ENCODE peak calls at places on chromosomes 2 and 18, in five cellular contexts. N is suprapubic skin, T is body of pancreas, W is fibroblast of lung, M is left lung. O is an unnamed sample.

GRCh38 chr18:30177056-30177455 is 865.5 kb downstream of the DSC3 start:
- DNase-seq in N (no peak), T (no peak), W (no peak), M (no peak), O (no peak)

GRCh38 chr2:238684362-238685326 is 163.2 kb upstream of the TWIST2 start:
- DNase-seq in N (peak; percentile 79), T (no peak), W (peak; percentile 99), M (peak; percentile 63), O (no peak)

GRCh38 chr2:96251721-96252292 is 14.0 kb downstream of the TMEM127 start:
- DNase-seq in N (no peak), T (peak; percentile 69), W (peak; percentile 93), M (peak; percentile 71), O (peak; percentile 91)

GRCh38 chr2:233929352-233929843 is 12.2 kb downstream of the TRPM8 start:
- DNase-seq in N (no peak), T (no peak), W (no peak), M (no peak), O (no peak)

GRCh38 chr2:118061135-118061955 is 26.9 kb upstream of the INSIG2 start:
- DNase-seq in N (no peak), T (no peak), W (peak; percentile 28), M (no peak), O (no peak)

GRCh38 chr2:228447266-228447915 is 265.9 kb upstream of the SPHKAP start:
- DNase-seq in N (no peak), T (no peak), W (no peak), M (no peak), O (no peak)

GRCh38 chr18:76619342-76620315 is 124.6 kb upstream of the ZNF516 start:
- DNase-seq in N (peak; percentile 84), T (peak; percentile 82), W (peak; percentile 76), M (peak; percentile 80), O (peak; percentile 85)

GRCh38 chr2:3257166-3257565 is 120.5 kb downstream of the EIPR1 start:
- DNase-seq in N (no peak), T (no peak), W (no peak), M (no peak), O (no peak)

GRCh38 chr2:174597347-174598047 is at the start of gene WIPF1:
- DNase-seq in N (no peak), T (peak; percentile 19), W (peak; percentile 78), M (no peak), O (no peak)

GRCh38 chr2:175630319-175631246 is 371.5 kb downstream of the LNPK start:
- DNase-seq in N (no peak), T (no peak), W (no peak), M (no peak), O (no peak)

GRCh38 chr2:172465417-172466334 is 38.3 kb downstream of the ITGA6 start:
- DNase-seq in N (peak; percentile 85), T (peak; percentile 83), W (peak; percentile 90), M (peak; percentile 58), O (peak; percentile 82)

GRCh38 chr2:222892321-222892720 is 31.5 kb downstream of the ACSL3 start:
- DNase-seq in N (no peak), T (no peak), W (peak; percentile 73), M (no peak), O (no peak)

GRCh38 chr2:27075219-27075871 is 3.1 kb upstream of the EMILIN1 start:
- DNase-seq in N (no peak), T (no peak), W (peak; percentile 59), M (no peak), O (peak; percentile 76)
- H3K27ac ChIP-seq in N (no peak overlapping the region), T (no peak overlapping the region), W (no peak overlapping the region), M (peak overlapping the region; percentile 24), O (no peak overlapping the region)

DNA sequence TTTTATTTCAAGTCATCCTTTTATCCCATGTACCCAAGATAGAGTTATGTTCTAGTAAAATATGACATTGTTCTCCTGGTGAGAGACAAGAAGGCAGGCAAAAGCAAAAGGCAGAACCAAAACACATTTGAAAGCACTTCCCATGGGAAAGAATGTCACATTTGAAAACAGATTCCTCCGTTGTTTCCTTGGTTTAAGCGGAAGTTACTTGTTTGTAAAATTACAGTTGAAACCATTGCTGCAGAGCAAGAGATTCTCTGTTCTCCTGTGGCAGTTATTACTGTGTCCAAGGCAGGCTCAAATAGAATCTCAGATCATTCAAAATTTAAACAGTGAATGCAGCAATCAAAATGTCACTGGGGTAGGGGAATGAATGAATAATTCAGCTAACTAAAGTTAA is 149.6 kb downstream of the MTCL1 start:
- DNase-seq in N (no peak), T (no peak), W (no peak), M (no peak), O (no peak)
- H3K4me3 ChIP-seq in N (no peak overlapping the region), T (no peak overlapping the region), W (no peak overlapping the region), M (no peak overlapping the region), O (no peak overlapping the region)

GRCh38 chr2:26013668-26014067 is 20.2 kb upstream of the RAB10 start:
- DNase-seq in N (no peak), T (no peak), W (no peak), M (no peak), O (no peak)

GRCh38 chr2:26009567-26009963 is 24.3 kb upstream of the RAB10 start:
- DNase-seq in N (no peak), T (no peak), W (no peak), M (no peak), O (no peak)

GRCh38 chr2:26011609-26011989 is 22.3 kb upstream of the RAB10 start:
- DNase-seq in N (no peak), T (no peak), W (no peak), M (no peak), O (no peak)

GRCh38 chr2:26010943-26011342 is 22.9 kb upstream of the RAB10 start:
- DNase-seq in N (no peak), T (no peak), W (no peak), M (no peak), O (no peak)

DNA sequence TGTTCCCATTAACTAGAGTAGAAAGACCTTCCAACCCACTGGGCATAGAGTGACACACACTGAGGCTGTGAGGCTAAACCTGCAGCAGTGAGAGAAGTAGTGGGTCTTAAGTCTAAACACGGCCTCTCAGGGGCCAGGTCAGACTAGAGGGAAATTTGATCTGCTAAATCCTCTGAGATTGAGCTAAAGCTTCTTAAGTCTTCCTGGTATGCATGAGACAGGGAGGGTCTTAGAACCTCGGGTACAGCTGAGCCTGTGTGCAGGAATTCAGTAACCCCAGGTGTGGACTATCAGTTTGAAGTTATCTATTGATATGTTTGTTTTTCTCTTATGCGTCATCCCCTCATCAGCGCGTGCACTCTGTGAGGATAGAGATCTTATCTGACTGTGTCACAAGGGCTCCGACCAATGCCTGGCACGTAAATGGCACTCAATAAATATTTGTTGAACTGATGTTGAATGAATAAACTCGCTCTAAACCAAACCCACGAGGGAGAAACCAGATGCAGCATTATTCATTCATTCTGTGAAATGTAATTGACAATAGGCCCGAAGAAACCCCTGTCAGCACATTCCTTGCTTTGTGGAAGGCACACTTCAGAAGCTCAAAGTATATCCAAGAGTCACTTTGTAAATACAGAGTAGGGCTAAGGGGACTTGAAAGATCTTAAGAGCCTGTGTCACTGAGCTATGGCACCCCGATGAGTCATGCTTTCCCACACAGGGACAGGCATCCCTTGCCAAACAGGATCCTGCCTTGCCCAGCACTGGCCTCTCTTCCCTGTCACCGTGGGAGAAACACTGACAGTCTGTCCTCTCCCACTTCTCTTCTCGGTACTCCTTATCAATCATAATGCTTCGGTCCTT is 21.7 kb upstream of the RAB10 start:
- DNase-seq in N (no peak), T (peak; percentile 73), W (peak; percentile 66), M (peak; percentile 83), O (no peak)
- H3K4me1 ChIP-seq in N (peaks cover 71% of the 10 kb centered on the region), T (peaks cover 25% of the 10 kb centered on the region), W (peaks cover 16% of the 10 kb centered on the region), M (no peaks in the 10 kb centered on the region), O (no peaks in the 10 kb centered on the region)

DNA sequence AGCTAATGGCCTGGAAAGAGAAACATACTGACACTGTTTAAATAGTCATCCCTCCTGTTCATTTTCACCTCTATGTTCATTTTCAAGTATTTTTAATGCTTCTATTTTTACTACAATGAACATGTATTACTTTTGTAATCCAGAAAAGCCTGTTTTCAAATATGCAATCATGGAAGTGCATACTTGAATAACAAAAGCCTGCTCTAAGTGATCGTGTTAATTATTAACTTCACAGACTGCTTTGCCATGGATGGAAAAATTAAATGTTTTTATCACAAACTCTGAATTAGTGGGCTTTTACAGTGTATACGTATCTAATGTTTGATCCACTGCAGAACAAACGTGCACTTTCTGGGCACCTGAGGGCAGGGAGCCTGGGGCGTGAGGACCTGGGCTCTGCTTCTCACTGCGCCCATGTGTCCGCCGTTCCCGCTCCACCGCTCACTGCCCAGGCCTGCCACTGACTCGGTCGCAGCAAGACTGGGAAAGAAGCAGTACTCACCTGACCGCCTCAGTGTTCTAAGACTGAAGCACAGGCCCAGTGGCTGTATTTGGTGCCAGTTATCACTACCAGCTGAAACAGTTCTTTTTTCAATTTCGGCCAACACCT is 80.6 kb downstream of the UXS1 start:
- DNase-seq in N (no peak), T (peak; percentile 80), W (no peak), M (no peak), O (no peak)
- H3K27ac ChIP-seq in N (no peak overlapping the region), T (peak overlapping the region; percentile 91), W (no peak overlapping the region), M (peak overlapping the region; percentile 80), O (no peak overlapping the region)